ENCODE peak calls at places on chromosomes 12 and 14, in seven cellular contexts. K is activated T-cell treated with anti-CD3 and anti-CD28 coated beads for 1 hour, Z is cardiac septum, Y is AG08396, S is HEK293T, X is astrocyte of the spinal cord, R is left lung. O is an unnamed sample.

GRCh38 chr12:84642201-84642600 is 270.4 kb downstream of the SLC6A15 start:
- DNase-seq in K (no peak), Z (no peak), Y (no peak), S (no peak), X (no peak), R (no peak), O (no peak)

GRCh38 chr14:90681889-90682429 is 134.3 kb downstream of the TTC7B start:
- DNase-seq in K (no peak), Z (no peak), Y (no peak), S (no peak), X (no peak), R (no peak), O (no peak)

GRCh38 chr12:62523619-62524018 is 57.0 kb downstream of the MON2 start:
- DNase-seq in K (no peak), Z (no peak), Y (no peak), S (no peak), X (no peak), R (no peak), O (no peak)

GRCh38 chr12:14953752-14954151 is 7.6 kb downstream of the ARHGDIB start:
- DNase-seq in K (no peak), Z (no peak), Y (no peak), S (no peak), X (no peak), R (no peak), O (no peak)

GRCh38 chr12:31033146-31033545 is 40.5 kb upstream of the DDX11 start:
- DNase-seq in K (no peak), Z (no peak), Y (no peak), S (no peak), X (no peak), R (no peak), O (no peak)

GRCh38 chr14:78725086-78725485 is 554.9 kb downstream of the NRXN3 start:
- DNase-seq in K (no peak), Z (no peak), Y (no peak), S (no peak), X (no peak), R (no peak), O (no peak)

GRCh38 chr12:87596636-87597035 is 432.6 kb downstream of the C12orf50 start:
- DNase-seq in K (no peak), Z (no peak), Y (no peak), S (no peak), X (no peak), R (no peak), O (no peak)

GRCh38 chr12:13167906-13168305 is 28.6 kb upstream of the EMP1 start:
- DNase-seq in K (no peak), Z (no peak), Y (no peak), S (no peak), X (no peak), R (no peak), O (no peak)

GRCh38 chr12:124147579-124147978 is 147.3 kb upstream of the RFLNA start:
- DNase-seq in K (no peak), Z (no peak), Y (no peak), S (no peak), X (no peak), R (no peak), O (no peak)

GRCh38 chr12:71662861-71663560 is 637 bp downstream of the ZFC3H1 start:
- DNase-seq in K (peak), Z (peak), Y (peak), S (peak), X (peak), R (peak), O (peak)

GRCh38 chr14:93725993-93726392 is 62.3 kb downstream of the PRIMA1 start:
- DNase-seq in K (no peak), Z (no peak), Y (no peak), S (no peak), X (no peak), R (no peak), O (no peak)

GRCh38 chr12:39824505-39825198 is 205.0 kb upstream of the ABCD2 start:
- DNase-seq in K (no peak), Z (no peak), Y (no peak), S (no peak), X (no peak), R (no peak), O (no peak)

GRCh38 chr14:21384494-21384851 is 654 bp upstream of the SUPT16H start:
- DNase-seq in K (no peak), Z (no peak), Y (no peak), S (no peak), X (no peak), R (no peak), O (no peak)

GRCh38 chr14:21498540-21499526 is 12.3 kb downstream of the METTL3 start:
- DNase-seq in K (no peak), Z (no peak), Y (peak), S (peak), X (peak), R (no peak), O (no peak)

GRCh38 chr12:20524113-20524512 is 155.8 kb downstream of the PDE3A start:
- DNase-seq in K (no peak), Z (no peak), Y (no peak), S (no peak), X (no peak), R (no peak), O (no peak)

GRCh38 chr12:114944736-114945135 is 260.8 kb upstream of the TBX3 start:
- DNase-seq in K (no peak), Z (no peak), Y (no peak), S (no peak), X (no peak), R (no peak), O (no peak)

O was measured in progenitor cell of endocrine pancreas.